ENCODE peak calls at places on chromosomes 5 and 9, in five cellular contexts. J is WTC11, V is GM04504, F is HT-29, K is Peyer's patch. H is an unnamed sample.

GRCh38 chr9:130410443-130410842 is 34.3 kb upstream of the ASS1 start:
- DNase-seq in V (no peak), J (no peak), K (peak), F (no peak), H (no peak)

GRCh38 chr5:433836-434235 is 9.1 kb upstream of the EXOC3 start:
- DNase-seq in V (no peak), F (no peak), K (peak), J (no peak), H (no peak)

GRCh38 chr5:10469253-10470030 is 27.8 kb downstream of the ROPN1L start:
- DNase-seq in F (no peak), V (peak), J (no peak), K (no peak), H (no peak)

GRCh38 chr9:81557452-81557956 is 131.8 kb downstream of the TLE1 start:
- DNase-seq in J (no peak), V (no peak), K (no peak), F (no peak), H (no peak)

GRCh38 chr9:137217276-137218211 is 4.5 kb downstream of the RNF208 start:
- DNase-seq in V (no peak), J (peak), F (peak), K (peak), H (no peak)

GRCh38 chr5:72234265-72234700 is 85.8 kb downstream of the MRPS27 start:
- DNase-seq in F (peak), K (no peak), J (no peak), V (no peak), H (no peak)

GRCh38 chr9:112366591-112366990 is 13.3 kb upstream of the HSDL2 start:
- DNase-seq in K (no peak), V (no peak), J (peak), F (peak), H (no peak)

GRCh38 chr9:105690742-105691141 is 3.6 kb upstream of the TMEM38B start:
- DNase-seq in F (peak), J (no peak), K (no peak), V (no peak), H (no peak)

GRCh38 chr9:127973169-127974001 is 7.4 kb downstream of the EEIG1 start:
- DNase-seq in K (peak), F (peak), V (no peak), J (no peak), H (peak)

GRCh38 chr9:81562221-81563019 is 126.9 kb downstream of the TLE1 start:
- DNase-seq in J (no peak), F (peak), K (no peak), V (no peak), H (no peak)

GRCh38 chr9:35859995-35860348 is 10.2 kb downstream of the OR13J1 start:
- DNase-seq in F (no peak), V (no peak), K (no peak), J (no peak), H (no peak)

GRCh38 chr5:147507480-147508126 is 2.3 kb downstream of the DPYSL3 start:
- DNase-seq in K (no peak), F (no peak), J (no peak), V (no peak), H (no peak)

GRCh38 chr5:75197746-75198145 is 38.9 kb downstream of the ANKRD31 start:
- DNase-seq in K (no peak), V (no peak), J (no peak), F (no peak), H (no peak)

GRCh38 chr9:36034234-36034633 is 2.5 kb upstream of the RECK start:
- DNase-seq in J (no peak), V (no peak), K (no peak), F (no peak), H (no peak)

GRCh38 chr5:147481857-147482256 is 28.0 kb downstream of the DPYSL3 start:
- DNase-seq in V (no peak), K (no peak), J (no peak), F (no peak), H (no peak)